ENCODE peak calls at places on chromosomes 4 and X, in ten cellular contexts. M is transverse colon, K is GM12892, V is IMR-90, Y is gastrocnemius medialis, Z is GM12891, T is H54, B is HCT116, X is ovary, A is suprapubic skin. E is an unnamed sample.

GRCh38 chrX:103519389-103519788 is at the start of gene RAB40A:
- DNase-seq in M (no peak), K (no peak), V (no peak), Y (no peak), Z (no peak), T (no peak), B (no peak), X (no peak), A (no peak), E (no peak)

GRCh38 chr4:84291984-84292383 is 207.1 kb downstream of the NKX6-1 start:
- DNase-seq in M (no peak), K (no peak), V (no peak), Y (no peak), Z (no peak), T (no peak), B (no peak), X (no peak), A (no peak), E (no peak)

GRCh38 chr4:7060346-7061150 is 7.3 kb downstream of the GRPEL1 start:
- DNase-seq in M (no peak), K (no peak), V (no peak), Y (no peak), Z (no peak), T (no peak), B (no peak), X (no peak), A (peak), E (no peak)

GRCh38 chr4:138035781-138036258 is 206.3 kb downstream of the SLC7A11 start:
- DNase-seq in M (no peak), K (peak), V (peak), Y (no peak), Z (peak), T (peak), B (peak), X (no peak), A (no peak), E (peak)

GRCh38 chr4:67035501-67035900 is 509.8 kb downstream of the CENPC start:
- DNase-seq in M (no peak), K (no peak), V (no peak), Y (no peak), Z (no peak), T (no peak), B (no peak), X (no peak), A (no peak), E (peak)

GRCh38 chr4:6695660-6696581 is 2.2 kb downstream of the S100P start:
- DNase-seq in M (peak), K (no peak), V (peak), Y (no peak), Z (no peak), T (no peak), B (no peak), X (no peak), A (no peak), E (peak)

GRCh38 chr4:110854021-110854678 is 231.3 kb upstream of the PITX2 start:
- DNase-seq in M (peak), K (no peak), V (peak), Y (no peak), Z (no peak), T (peak), B (no peak), X (no peak), A (no peak), E (no peak)

GRCh38 chr4:183823394-183823793 is 81.7 kb upstream of the STOX2 start:
- DNase-seq in M (peak), K (no peak), V (peak), Y (peak), Z (no peak), T (peak), B (no peak), X (no peak), A (no peak), E (no peak)

GRCh38 chrX:31266172-31267076 is 194.6 kb upstream of the FTHL17 start:
- DNase-seq in M (peak), K (peak), V (no peak), Y (peak), Z (peak), T (peak), B (no peak), X (peak), A (peak), E (no peak)

GRCh38 chr4:31984872-31985271 is 1264.7 kb downstream of the PCDH7 start:
- DNase-seq in M (no peak), K (no peak), V (no peak), Y (no peak), Z (no peak), T (no peak), B (no peak), X (no peak), A (no peak), E (no peak)

DNA sequence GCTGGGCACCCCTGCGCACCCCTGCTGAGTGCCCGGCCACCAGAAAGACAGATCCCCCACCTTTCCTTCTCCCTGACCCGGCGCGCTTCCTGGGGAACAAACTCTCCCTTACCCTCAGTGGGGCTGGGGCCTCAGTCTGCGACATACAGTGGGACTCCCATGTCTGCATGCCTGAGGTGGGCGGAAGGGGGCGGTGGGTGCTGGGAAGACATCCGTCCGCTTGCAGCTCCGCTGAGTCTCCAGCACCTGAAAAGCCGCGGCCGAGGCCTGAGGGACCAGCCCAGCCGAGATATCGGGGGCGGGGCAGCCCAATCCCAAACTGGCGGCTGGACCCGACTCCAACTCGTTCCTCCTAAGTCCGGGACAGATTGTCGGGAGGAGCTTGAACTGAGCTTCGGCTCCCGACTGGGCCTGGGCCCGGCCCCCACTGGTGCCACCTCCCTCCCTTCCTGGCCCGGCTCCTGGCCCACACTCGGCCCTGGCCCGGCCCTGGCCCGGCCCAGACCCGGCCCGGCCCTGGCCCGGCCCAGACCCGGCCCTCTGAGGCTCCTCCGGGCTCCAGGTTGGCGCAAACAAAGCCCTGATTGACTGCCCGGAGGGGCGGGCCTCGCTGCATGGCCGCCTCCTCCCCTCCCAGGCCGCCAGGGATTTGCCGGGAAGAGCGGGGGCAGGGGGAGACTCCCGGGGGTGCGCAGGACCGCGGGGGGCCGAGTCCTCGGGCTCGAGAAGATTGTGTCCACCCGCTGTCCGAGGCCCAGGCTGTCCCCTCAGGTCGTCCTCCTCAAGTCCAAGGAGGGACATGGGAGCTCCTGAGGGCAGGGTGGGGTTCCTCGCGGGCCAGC is 878 bp upstream of the SLC16A2 start:
- DNase-seq in M (peak), K (no peak), V (peak), Y (peak), Z (no peak), T (peak), B (no peak), X (peak), A (peak), E (no peak)
- TF ChIP-seq POLR2A in M (peak), K (no peak), V (no peak), Y (no peak), Z (no peak), T (no peak), B (no peak), X (peak), A (no peak), E (no peak)

DNA sequence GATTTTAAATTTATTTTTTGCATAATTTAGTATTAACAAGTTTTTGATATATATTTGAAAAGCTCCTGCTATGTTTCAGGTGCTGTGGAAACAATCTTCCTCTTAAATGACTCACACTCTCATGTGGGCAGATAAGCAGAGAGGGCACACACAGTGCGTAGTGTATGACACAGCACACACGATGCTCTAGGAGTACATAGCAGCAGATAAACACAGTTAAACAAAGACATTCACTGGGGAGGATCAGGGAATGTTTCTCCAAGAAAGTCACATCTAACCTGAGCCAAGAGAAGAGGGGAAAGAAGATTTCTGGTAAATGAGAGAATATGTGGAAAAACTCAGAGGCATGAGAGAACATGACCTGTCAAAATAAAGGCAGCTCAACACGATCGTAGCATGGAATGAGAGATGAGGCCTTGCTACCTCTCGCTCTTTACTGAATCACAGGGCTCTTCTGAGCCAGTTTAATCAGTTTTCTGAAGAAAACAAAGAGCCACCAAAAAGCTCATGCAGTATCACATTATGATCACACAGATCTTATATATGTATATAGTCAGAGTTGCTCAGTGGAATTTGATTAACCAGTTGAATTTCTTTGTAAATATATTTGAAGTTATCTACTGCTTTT is 251.0 kb downstream of the ANK2 start:
- DNase-seq in M (no peak), K (no peak), V (peak), Y (no peak), Z (no peak), T (peak), B (peak), X (no peak), A (no peak), E (peak)
- TF ChIP-seq POLR2A in M (peak), K (no peak), V (no peak), Y (no peak), Z (no peak), T (no peak), B (no peak), X (no peak), A (no peak), E (no peak)

DNA sequence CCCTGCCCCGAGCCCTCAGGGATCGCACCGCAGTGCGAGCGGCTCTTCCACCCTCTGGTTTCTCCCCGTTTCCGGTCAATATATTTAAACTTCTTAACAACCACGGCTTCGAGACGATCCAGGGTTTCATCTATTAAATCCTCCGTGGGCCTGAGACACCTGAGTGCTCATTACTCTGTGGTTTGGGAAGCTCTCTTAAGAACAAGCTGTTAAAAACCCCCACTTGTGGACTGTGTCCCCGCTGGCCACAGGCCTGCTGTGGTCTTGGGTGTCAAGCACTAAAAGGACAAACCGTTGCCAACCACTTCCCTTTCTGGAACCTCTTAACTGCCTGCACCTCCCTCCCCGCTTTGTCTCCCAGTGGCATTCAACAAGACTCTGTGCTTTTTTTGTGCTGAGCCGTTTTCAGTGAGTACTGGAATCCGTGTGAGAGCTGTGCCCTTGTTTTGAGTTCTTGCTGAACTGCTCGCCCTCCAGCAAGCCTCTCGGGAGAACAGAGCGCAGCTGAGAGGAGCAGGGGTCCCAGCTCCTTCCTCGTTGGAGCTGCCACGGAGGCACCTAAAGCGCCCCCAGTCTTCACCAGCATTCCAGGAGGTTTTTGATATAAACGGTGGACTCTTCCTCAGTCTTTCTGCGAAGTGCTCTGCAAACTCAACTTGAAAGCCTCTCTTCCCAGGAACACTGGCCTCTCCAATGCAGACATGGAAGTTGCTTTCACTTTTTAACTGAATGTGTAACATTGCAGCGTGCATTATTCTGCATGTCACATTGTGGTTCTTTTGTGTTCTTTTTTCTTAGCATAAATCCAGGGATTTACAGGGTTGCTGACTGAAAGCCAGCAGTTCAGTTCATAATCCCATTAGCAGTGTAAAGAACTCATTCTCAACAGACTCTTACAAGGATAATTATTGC is 706 bp upstream of the IGFBP7 start:
- DNase-seq in M (peak), K (peak), V (peak), Y (no peak), Z (peak), T (no peak), B (no peak), X (peak), A (no peak), E (peak)
- TF ChIP-seq POLR2A in M (no peak), K (no peak), V (no peak), Y (no peak), Z (no peak), T (peak), B (no peak), X (peak), A (no peak), E (no peak)

GRCh38 chrX:67545772-67546495 is 2.1 kb downstream of the AR start:
- DNase-seq in M (no peak), K (no peak), V (no peak), Y (no peak), Z (no peak), T (peak), B (no peak), X (peak), A (peak), E (no peak)

GRCh38 chrX:67544871-67545771 is 1.3 kb downstream of the AR start:
- DNase-seq in M (no peak), K (no peak), V (peak), Y (peak), Z (no peak), T (peak), B (no peak), X (peak), A (peak), E (no peak)

GRCh38 chrX:67546496-67547423 is 2.9 kb downstream of the AR start:
- DNase-seq in M (no peak), K (no peak), V (no peak), Y (no peak), Z (no peak), T (peak), B (no peak), X (peak), A (no peak), E (no peak)

GRCh38 chrX:67544281-67544680 is 460 bp downstream of the AR start:
- DNase-seq in M (no peak), K (no peak), V (no peak), Y (peak), Z (no peak), T (peak), B (no peak), X (peak), A (no peak), E (no peak)

DNA sequence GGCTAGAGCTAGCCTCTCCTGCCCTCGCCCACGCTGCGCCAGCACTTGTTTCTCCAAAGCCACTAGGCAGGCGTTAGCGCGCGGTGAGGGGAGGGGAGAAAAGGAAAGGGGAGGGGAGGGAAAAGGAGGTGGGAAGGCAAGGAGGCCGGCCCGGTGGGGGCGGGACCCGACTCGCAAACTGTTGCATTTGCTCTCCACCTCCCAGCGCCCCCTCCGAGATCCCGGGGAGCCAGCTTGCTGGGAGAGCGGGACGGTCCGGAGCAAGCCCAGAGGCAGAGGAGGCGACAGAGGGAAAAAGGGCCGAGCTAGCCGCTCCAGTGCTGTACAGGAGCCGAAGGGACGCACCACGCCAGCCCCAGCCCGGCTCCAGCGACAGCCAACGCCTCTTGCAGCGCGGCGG is at the start of gene AR:
- DNase-seq in M (peak), K (no peak), V (peak), Y (peak), Z (no peak), T (peak), B (no peak), X (peak), A (peak), E (no peak)
- TF ChIP-seq POLR2A in M (no peak), K (no peak), V (no peak), Y (peak), Z (no peak), T (no peak), B (no peak), X (peak), A (no peak), E (no peak)

DNA sequence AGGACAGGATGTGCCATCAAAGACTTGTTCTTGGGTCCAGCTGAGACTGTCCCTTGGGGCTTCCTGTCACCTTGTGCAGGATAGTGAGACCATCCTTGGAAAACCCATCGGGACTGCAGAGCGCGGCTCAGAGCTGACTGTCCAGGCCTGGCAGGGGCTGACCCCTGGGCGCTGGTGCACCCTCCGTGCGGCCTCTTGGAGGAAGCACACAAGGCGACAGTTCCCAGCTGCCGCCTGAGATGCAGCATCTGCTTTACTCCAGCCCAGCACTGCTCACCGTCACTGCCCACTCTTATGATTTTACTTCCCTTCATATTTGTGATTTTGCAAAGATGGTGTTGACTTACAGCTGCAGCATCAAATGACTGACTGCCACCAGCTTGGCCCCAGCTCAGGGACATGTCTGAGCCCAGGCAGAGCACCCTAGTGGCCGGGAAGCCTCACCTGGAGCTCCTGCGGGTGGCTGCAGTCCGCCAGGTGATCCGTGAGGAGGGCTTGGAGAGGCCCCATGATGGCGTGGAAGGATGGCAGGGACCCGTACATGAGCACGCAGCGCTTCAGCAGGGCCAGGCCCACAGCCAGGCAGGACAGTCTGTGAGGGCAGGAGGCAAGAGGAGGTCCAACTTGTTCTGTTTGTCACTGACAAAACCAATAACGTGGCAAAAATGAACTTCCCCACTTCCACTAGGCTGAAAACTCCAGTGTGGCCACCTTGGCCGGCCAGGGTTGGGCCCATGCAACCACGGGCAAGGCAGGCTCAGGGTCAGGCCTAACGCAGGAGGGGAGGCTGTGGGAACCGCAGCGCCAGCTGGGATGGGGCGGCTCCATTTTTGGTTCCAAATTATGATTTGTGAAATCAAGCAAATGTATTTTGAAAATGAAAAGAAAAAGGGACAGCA is 21.8 kb downstream of the NOP14 start:
- DNase-seq in M (peak), K (no peak), V (no peak), Y (peak), Z (no peak), T (no peak), B (no peak), X (no peak), A (no peak), E (no peak)
- TF ChIP-seq POLR2A in M (no peak), K (no peak), V (no peak), Y (no peak), Z (no peak), T (no peak), B (no peak), X (no peak), A (no peak), E (peak)

DNA sequence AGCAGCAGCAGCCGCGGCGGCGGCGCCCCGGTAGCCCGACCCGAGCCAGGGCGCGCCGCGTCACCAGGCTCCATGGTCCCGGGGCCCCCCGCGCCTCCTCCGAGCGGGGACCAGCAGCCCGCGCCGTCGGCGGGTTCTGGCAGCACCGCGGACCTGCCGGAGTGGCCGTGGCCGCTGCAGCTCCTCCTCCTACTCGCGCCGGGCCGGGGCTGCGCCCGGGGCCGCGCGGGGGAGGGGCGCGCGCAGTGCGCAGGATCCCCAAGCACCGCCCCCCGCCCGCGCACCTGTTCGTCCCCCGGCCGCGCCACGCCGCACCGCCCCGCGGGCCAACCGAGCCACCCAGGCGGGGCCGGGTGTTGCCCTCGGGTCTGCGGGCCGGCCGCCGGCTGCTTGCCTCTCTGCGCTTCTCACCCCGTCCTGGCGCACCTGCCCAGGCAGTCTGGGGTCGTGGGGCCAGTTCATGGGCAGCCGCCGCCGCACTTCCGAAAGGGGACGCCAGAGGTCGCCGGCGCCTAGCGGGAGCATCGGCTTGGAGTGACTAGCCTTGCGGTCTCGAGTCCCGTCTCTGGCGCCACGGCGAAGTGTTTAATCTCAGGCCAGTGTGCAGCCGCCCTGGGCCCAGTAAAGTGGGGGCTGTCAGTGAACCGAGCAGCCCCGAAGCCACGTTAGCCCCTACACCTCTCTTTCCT is at the start of gene SLC9A7:
- DNase-seq in M (peak), K (peak), V (peak), Y (peak), Z (peak), T (no peak), B (peak), X (peak), A (peak), E (peak)
- TF ChIP-seq POLR2A in M (no peak), K (no peak), V (no peak), Y (peak), Z (no peak), T (peak), B (peak), X (no peak), A (no peak), E (no peak)

E was measured in erythroblast.